ENCODE peak calls at places on chromosomes 7 and 10, in four cellular contexts. One of them, this sample, is unnamed.

GRCh38 chr10:60677541-60678129 is 100.6 kb upstream of the CDK1 start:
- DNase-seq in pancreas: no peak
- DNase-seq in GM23248: no peak
- DNase-seq in mesendoderm: no peak
- DNase-seq in this sample: no peak

GRCh38 chr10:104085801-104086400 is at the start of gene COL17A1:
- DNase-seq in pancreas: no peak
- DNase-seq in GM23248: no peak
- DNase-seq in mesendoderm: no peak
- DNase-seq in this sample: no peak

GRCh38 chr7:39453743-39454355 is 112.4 kb upstream of the YAE1 start:
- DNase-seq in pancreas: no peak
- DNase-seq in GM23248: peak; percentile 73
- DNase-seq in mesendoderm: peak; percentile 83
- DNase-seq in this sample: no peak

GRCh38 chr10:97203220-97203619 is 17.5 kb upstream of the SLIT1 start:
- DNase-seq in pancreas: no peak
- DNase-seq in GM23248: no peak
- DNase-seq in mesendoderm: no peak
- DNase-seq in this sample: no peak

GRCh38 chr7:95396136-95397032 is at the start of gene PON3:
- DNase-seq in pancreas: peak; percentile 65
- DNase-seq in GM23248: peak; percentile 37
- DNase-seq in mesendoderm: peak; percentile 16
- DNase-seq in this sample: peak; percentile 73

GRCh38 chr10:130259380-130259779 is 123.2 kb downstream of the GLRX3 start:
- DNase-seq in pancreas: no peak
- DNase-seq in GM23248: no peak
- DNase-seq in mesendoderm: no peak
- DNase-seq in this sample: no peak

GRCh38 chr10:5951167-5951711 is 26.1 kb downstream of the IL15RA start:
- DNase-seq in pancreas: no peak
- DNase-seq in GM23248: peak; percentile 53
- DNase-seq in mesendoderm: no peak
- DNase-seq in this sample: no peak

GRCh38 chr10:85515316-85515715 is 851.3 kb downstream of the GRID1 start:
- DNase-seq in pancreas: no peak
- DNase-seq in GM23248: no peak
- DNase-seq in mesendoderm: no peak
- DNase-seq in this sample: no peak

GRCh38 chr10:2508971-2509605 is 558.3 kb upstream of the PFKP start:
- DNase-seq in pancreas: no peak
- DNase-seq in GM23248: peak; percentile 33
- DNase-seq in mesendoderm: no peak
- DNase-seq in this sample: no peak

GRCh38 chr10:78727251-78727650 is 341.5 kb upstream of the ZMIZ1 start:
- DNase-seq in pancreas: no peak
- DNase-seq in GM23248: no peak
- DNase-seq in mesendoderm: no peak
- DNase-seq in this sample: no peak

GRCh38 chr10:72461085-72461484 is 106.4 kb upstream of the DNAJB12 start:
- DNase-seq in pancreas: no peak
- DNase-seq in GM23248: no peak
- DNase-seq in mesendoderm: no peak
- DNase-seq in this sample: no peak

GRCh38 chr7:129218514-129219036 is 6.3 kb upstream of the AHCYL2 start:
- DNase-seq in pancreas: peak; percentile 81
- DNase-seq in GM23248: peak; percentile 87
- DNase-seq in mesendoderm: peak; percentile 90
- DNase-seq in this sample: peak; percentile 79

GRCh38 chr7:5413449-5413786 is 10.2 kb downstream of the TNRC18 start:
- DNase-seq in pancreas: no peak
- DNase-seq in GM23248: no peak
- DNase-seq in mesendoderm: no peak
- DNase-seq in this sample: no peak
- H3K27ac ChIP-seq in pancreas: no peak overlapping the region
- H3K27ac ChIP-seq in GM23248: no peak overlapping the region
- H3K27ac ChIP-seq in mesendoderm: no peak overlapping the region
- H3K27ac ChIP-seq in this sample: no peak overlapping the region

GRCh38 chr7:3911685-3912084 is 610.6 kb downstream of the SDK1 start:
- DNase-seq in pancreas: no peak
- DNase-seq in GM23248: no peak
- DNase-seq in mesendoderm: no peak
- DNase-seq in this sample: no peak
- H3K4me1 ChIP-seq in pancreas: peaks cover 4% of the 10 kb centered on the region
- H3K4me1 ChIP-seq in GM23248: no peaks in the 10 kb centered on the region
- H3K4me1 ChIP-seq in mesendoderm: no peaks in the 10 kb centered on the region
- H3K4me1 ChIP-seq in this sample: no peaks in the 10 kb centered on the region

DNA sequence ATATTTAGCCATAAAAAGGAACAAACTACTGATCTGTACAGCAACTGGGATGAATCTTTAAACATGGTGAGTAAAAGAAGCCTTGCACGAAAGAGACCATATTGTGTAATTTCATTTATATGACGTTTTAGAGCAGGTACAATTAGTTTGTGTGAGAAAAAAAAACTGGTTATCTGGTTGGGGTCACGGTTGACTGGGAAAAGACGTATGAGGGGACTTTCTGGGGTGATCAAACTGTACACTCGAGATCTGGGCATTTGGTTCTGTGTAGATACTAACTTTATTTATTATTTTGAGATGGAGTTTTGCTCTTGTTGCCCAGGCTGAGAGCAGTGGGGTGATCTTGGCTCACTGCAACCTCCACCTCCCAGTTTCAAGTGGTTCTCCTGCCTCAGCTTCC is 4.2 kb downstream of the PRKRIP1 start:
- DNase-seq in pancreas: no peak
- DNase-seq in GM23248: no peak
- DNase-seq in mesendoderm: no peak
- DNase-seq in this sample: no peak
- H3K27ac ChIP-seq in pancreas: no peak overlapping the region
- H3K27ac ChIP-seq in GM23248: no peak overlapping the region
- H3K27ac ChIP-seq in mesendoderm: no peak overlapping the region
- H3K27ac ChIP-seq in this sample: no peak overlapping the region

GRCh38 chr10:30991647-30992011 is 40.0 kb downstream of the ZNF438 start:
- DNase-seq in pancreas: no peak
- DNase-seq in GM23248: no peak
- DNase-seq in mesendoderm: no peak
- DNase-seq in this sample: no peak

GRCh38 chr10:30995081-30995480 is 36.6 kb downstream of the ZNF438 start:
- DNase-seq in pancreas: no peak
- DNase-seq in GM23248: peak; percentile 20
- DNase-seq in mesendoderm: no peak
- DNase-seq in this sample: no peak

GRCh38 chr10:30990971-30991646 is 40.6 kb downstream of the ZNF438 start:
- DNase-seq in pancreas: no peak
- DNase-seq in GM23248: no peak
- DNase-seq in mesendoderm: no peak
- DNase-seq in this sample: no peak

GRCh38 chr10:30992671-30993070 is 39.0 kb downstream of the ZNF438 start:
- DNase-seq in pancreas: no peak
- DNase-seq in GM23248: no peak
- DNase-seq in mesendoderm: no peak
- DNase-seq in this sample: no peak

GRCh38 chr10:30993155-30993554 is 38.5 kb downstream of the ZNF438 start:
- DNase-seq in pancreas: no peak
- DNase-seq in GM23248: no peak
- DNase-seq in mesendoderm: no peak
- DNase-seq in this sample: no peak
- H3K4me1 ChIP-seq in pancreas: no peaks in the 10 kb centered on the region
- H3K4me1 ChIP-seq in GM23248: peaks cover 23% of the 10 kb centered on the region
- H3K4me1 ChIP-seq in mesendoderm: no peaks in the 10 kb centered on the region
- H3K4me1 ChIP-seq in this sample: peaks cover 1% of the 10 kb centered on the region